ENCODE peak calls at places on chromosomes 2 and 18, in eight cellular contexts. J, N, Y, C, R, G, S and Q are unnamed samples.

GRCh38 chr18:9965711-9966624 is 52.2 kb downstream of the VAPA start:
- DNase-seq in J (no peak), N (peak; percentile 76), Y (no peak), C (no peak), R (peak; percentile 66), G (no peak), S (no peak), Q (peak; percentile 25)

GRCh38 chr2:10575566-10576300 is 114.0 kb downstream of the NOL10 start:
- DNase-seq in J (no peak), N (peak; percentile 73), Y (peak; percentile 93), C (no peak), R (peak; percentile 82), G (peak; percentile 92), S (no peak), Q (peak; percentile 60)

GRCh38 chr2:67445652-67446268 is 48.6 kb downstream of the ETAA1 start:
- DNase-seq in J (no peak), N (no peak), Y (no peak), C (no peak), R (no peak), G (no peak), S (no peak), Q (no peak)

GRCh38 chr2:241741016-241741415 is 6.6 kb downstream of the D2HGDH start:
- DNase-seq in J (no peak), N (no peak), Y (peak; percentile 17), C (peak; percentile 78), R (no peak), G (peak; percentile 78), S (no peak), Q (peak; percentile 10)

GRCh38 chr18:62436636-62437519 is 85.9 kb upstream of the ZCCHC2 start:
- DNase-seq in J (no peak), N (peak; percentile 83), Y (peak; percentile 91), C (no peak), R (peak; percentile 89), G (peak; percentile 91), S (peak; percentile 77), Q (peak; percentile 13)

GRCh38 chr18:74493689-74494088 is 2.5 kb upstream of the CNDP2 start:
- DNase-seq in J (peak; percentile 45), N (peak; percentile 87), Y (peak; percentile 71), C (peak; percentile 71), R (peak; percentile 84), G (peak; percentile 59), S (peak; percentile 67), Q (peak; percentile 61)

GRCh38 chr18:54932472-54932871 is 26.8 kb downstream of the CCDC68 start:
- DNase-seq in J (no peak), N (no peak), Y (no peak), C (no peak), R (no peak), G (no peak), S (no peak), Q (no peak)

GRCh38 chr18:40866013-40866644 is 1088.9 kb upstream of the PIK3C3 start:
- DNase-seq in J (peak; percentile 55), N (no peak), Y (peak; percentile 48), C (no peak), R (no peak), G (peak; percentile 60), S (no peak), Q (no peak)

GRCh38 chr18:35933982-35934381 is 38.5 kb upstream of the RMP24 start:
- DNase-seq in J (no peak), N (no peak), Y (peak; percentile 57), C (no peak), R (no peak), G (peak; percentile 91), S (no peak), Q (no peak)

GRCh38 chr2:17788773-17789172 is 27.5 kb upstream of the MSGN1 start:
- DNase-seq in J (no peak), N (no peak), Y (no peak), C (no peak), R (no peak), G (no peak), S (no peak), Q (no peak)

GRCh38 chr2:191845248-191845715 is 1.6 kb downstream of the CAVIN2 start:
- DNase-seq in J (no peak), N (peak; percentile 40), Y (peak; percentile 36), C (no peak), R (peak; percentile 53), G (peak; percentile 22), S (no peak), Q (no peak)

GRCh38 chr18:36692331-36692730 is 136.5 kb downstream of the TPGS2 start:
- DNase-seq in J (no peak), N (no peak), Y (peak; percentile 7), C (no peak), R (no peak), G (no peak), S (no peak), Q (peak; percentile 68)

GRCh38 chr18:40094441-40094840 is 1860.6 kb upstream of the PIK3C3 start:
- DNase-seq in J (no peak), N (peak; percentile 46), Y (peak; percentile 29), C (no peak), R (peak; percentile 6), G (peak; percentile 3), S (no peak), Q (peak; percentile 52)

GRCh38 chr2:229300371-229300770 is 29.3 kb upstream of the PID1 start:
- DNase-seq in J (no peak), N (no peak), Y (no peak), C (no peak), R (no peak), G (no peak), S (no peak), Q (no peak)

GRCh38 chr2:229300814-229301213 is 29.7 kb upstream of the PID1 start:
- DNase-seq in J (no peak), N (peak; percentile 36), Y (peak; percentile 66), C (peak; percentile 32), R (peak; percentile 42), G (peak; percentile 63), S (no peak), Q (no peak)

GRCh38 chr2:229296016-229296415 is 24.9 kb upstream of the PID1 start:
- DNase-seq in J (no peak), N (peak; percentile 50), Y (peak; percentile 55), C (peak; percentile 48), R (peak; percentile 68), G (peak; percentile 78), S (no peak), Q (no peak)

GRCh38 chr2:229297284-229297683 is 26.2 kb upstream of the PID1 start:
- DNase-seq in J (no peak), N (peak; percentile 32), Y (peak; percentile 61), C (peak; percentile 49), R (peak; percentile 62), G (peak; percentile 45), S (no peak), Q (no peak)

GRCh38 chr2:229296561-229296960 is 25.5 kb upstream of the PID1 start:
- DNase-seq in J (no peak), N (no peak), Y (no peak), C (no peak), R (peak; percentile 23), G (no peak), S (no peak), Q (no peak)
- H3K4me3 ChIP-seq in J (no peak overlapping the region), N (no peak overlapping the region), Y (no peak overlapping the region), C (no peak overlapping the region), R (no peak overlapping the region), G (no peak overlapping the region), S (no peak overlapping the region), Q (no peak overlapping the region)

GRCh38 chr2:156704132-156704531 is 268.0 kb downstream of the GPD2 start:
- DNase-seq in J (no peak), N (no peak), Y (no peak), C (no peak), R (no peak), G (no peak), S (no peak), Q (no peak)
- TF ChIP-seq CTCF in J (no peak), N (no peak), Y (no peak), C (no peak), R (no peak), G (no peak), S (no peak), Q (no peak)

GRCh38 chr2:236171213-236172201 is 3.3 kb upstream of the GBX2 start:
- DNase-seq in J (no peak), N (no peak), Y (no peak), C (no peak), R (no peak), G (no peak), S (no peak), Q (no peak)
- H3K4me3 ChIP-seq in J (no peak overlapping the region), N (no peak overlapping the region), Y (no peak overlapping the region), C (no peak overlapping the region), R (no peak overlapping the region), G (no peak overlapping the region), S (no peak overlapping the region), Q (no peak overlapping the region)

DNA sequence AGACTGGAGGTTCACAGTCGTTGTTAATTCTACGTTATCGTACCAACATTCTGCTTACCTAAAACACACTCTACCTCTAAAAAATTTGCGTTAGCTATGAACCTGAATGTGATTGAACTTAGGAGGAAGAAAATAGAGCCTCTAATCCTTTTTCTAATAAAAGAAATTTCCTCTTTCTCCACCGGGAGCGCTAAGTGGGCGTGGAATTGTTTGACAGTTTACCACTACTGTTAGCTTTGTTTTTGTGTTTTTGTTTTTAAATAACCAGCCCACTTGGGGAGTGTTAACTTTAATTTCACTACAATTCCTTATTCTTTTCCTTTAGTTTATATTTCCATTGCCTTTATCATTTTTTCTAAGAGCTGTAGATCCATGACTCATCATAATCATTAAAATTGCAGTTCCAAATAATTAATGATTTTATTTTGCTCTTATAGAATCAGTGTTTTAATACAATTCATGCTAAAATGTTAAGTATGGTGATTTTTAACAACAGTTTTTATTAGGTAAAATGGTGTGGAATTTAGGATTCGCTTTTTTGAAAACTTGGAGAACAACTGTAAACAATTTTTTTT is 55.0 kb upstream of the ITM2C start:
- DNase-seq in J (no peak), N (no peak), Y (no peak), C (no peak), R (no peak), G (no peak), S (no peak), Q (no peak)
- TF ChIP-seq CTCF in J (peak; percentile 43), N (peak; percentile 49), Y (no peak), C (no peak), R (peak; percentile 37), G (peak; percentile 29), S (no peak), Q (peak; percentile 32)

GRCh38 chr2:23533014-23533730 is 148.2 kb downstream of the KLHL29 start:
- DNase-seq in J (peak; percentile 30), N (no peak), Y (no peak), C (no peak), R (no peak), G (no peak), S (no peak), Q (no peak)
- H3K4me3 ChIP-seq in J (no peak overlapping the region), N (no peak overlapping the region), Y (no peak overlapping the region), C (no peak overlapping the region), R (no peak overlapping the region), G (no peak overlapping the region), S (no peak overlapping the region), Q (no peak overlapping the region)

DNA sequence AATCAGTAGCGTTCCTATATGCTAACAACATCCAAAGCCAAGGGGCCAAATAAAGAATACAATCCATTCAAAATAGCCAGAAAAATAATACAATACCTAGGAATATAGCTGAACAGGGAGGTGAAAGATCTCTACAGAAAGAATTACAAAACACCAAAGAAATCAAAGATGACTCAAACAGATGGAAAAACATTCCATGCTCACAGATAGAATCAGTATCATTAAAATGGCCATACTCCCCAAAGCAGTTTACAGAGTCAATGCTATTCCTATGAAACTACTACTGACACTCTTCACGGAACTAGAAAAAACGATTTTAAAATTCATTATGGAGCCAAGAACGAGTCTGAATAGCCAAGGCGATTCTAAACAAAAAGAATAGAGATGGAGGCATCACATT is 57.4 kb downstream of the CCBE1 start:
- DNase-seq in J (no peak), N (no peak), Y (no peak), C (no peak), R (no peak), G (no peak), S (no peak), Q (no peak)
- TF ChIP-seq CTCF in J (no peak), N (no peak), Y (no peak), C (no peak), R (no peak), G (no peak), S (no peak), Q (no peak)